ENCODE peak calls at places on chromosomes 6 and 20, in eight cellular contexts. A is ELF-1, F is fibroblast of pulmonary artery, X is HFFc6, G is EL, M is GM19239, K is anterior cingulate cortex, J is dorsolateral prefrontal cortex. S is an unnamed sample.

GRCh38 chr20:24971702-24972101 is 20.8 kb downstream of the APMAP start:
- DNase-seq in A (no peak), F (no peak), X (no peak), G (no peak), M (no peak), K (no peak), J (no peak), S (no peak)

GRCh38 chr6:36469946-36470345 is 27.1 kb downstream of the KCTD20 start:
- DNase-seq in A (no peak), F (no peak), X (no peak), G (no peak), M (no peak), K (no peak), J (no peak), S (no peak)

GRCh38 chr6:90219168-90219985 is 77.3 kb downstream of the BACH2 start:
- DNase-seq in A (peak; percentile 78), F (peak; percentile 74), X (peak; percentile 29), G (peak; percentile 52), M (no peak), K (no peak), J (no peak), S (peak; percentile 43)

GRCh38 chr20:33005132-33005566 is 916 bp upstream of the SUN5 start:
- DNase-seq in A (peak; percentile 55), F (peak; percentile 12), X (no peak), G (no peak), M (peak; percentile 38), K (no peak), J (no peak), S (peak; percentile 45)

GRCh38 chr20:22590662-22591061 is 6.3 kb upstream of the FOXA2 start:
- DNase-seq in A (no peak), F (no peak), X (no peak), G (no peak), M (no peak), K (no peak), J (no peak), S (no peak)

GRCh38 chr20:63533871-63534393 is 3.2 kb downstream of the PTK6 start:
- DNase-seq in A (no peak), F (no peak), X (no peak), G (no peak), M (no peak), K (no peak), J (no peak), S (no peak)

GRCh38 chr6:23180504-23181293 is 611.3 kb downstream of the HDGFL1 start:
- DNase-seq in A (no peak), F (peak; percentile 84), X (peak; percentile 21), G (peak; percentile 57), M (no peak), K (no peak), J (peak; percentile 73), S (peak; percentile 56)

GRCh38 chr6:26299286-26300042 is 65.5 kb upstream of the BTN3A2 start:
- DNase-seq in A (no peak), F (no peak), X (peak; percentile 48), G (peak; percentile 35), M (no peak), K (no peak), J (no peak), S (peak; percentile 51)

GRCh38 chr6:18978330-18979128 is 591.4 kb downstream of the RNF144B start:
- DNase-seq in A (no peak), F (peak; percentile 18), X (no peak), G (no peak), M (no peak), K (no peak), J (no peak), S (peak; percentile 63)

GRCh38 chr6:7115452-7116223 is 7.9 kb downstream of the RREB1 start:
- DNase-seq in A (no peak), F (peak; percentile 16), X (no peak), G (no peak), M (no peak), K (no peak), J (no peak), S (no peak)

GRCh38 chr6:48086187-48086586 is 24.8 kb downstream of the PTCHD4 start:
- DNase-seq in A (no peak), F (no peak), X (no peak), G (no peak), M (no peak), K (no peak), J (no peak), S (no peak)

GRCh38 chr6:29631860-29632731 is 887 bp downstream of the GABBR1 start:
- DNase-seq in A (no peak), F (peak; percentile 68), X (peak; percentile 35), G (peak; percentile 73), M (no peak), K (no peak), J (peak; percentile 56), S (peak; percentile 78)

GRCh38 chr6:162852810-162853577 is 125.2 kb downstream of the PACRG start:
- DNase-seq in A (peak; percentile 62), F (no peak), X (no peak), G (no peak), M (no peak), K (no peak), J (no peak), S (peak; percentile 52)

GRCh38 chr6:219641-220198 is 72.6 kb upstream of the DUSP22 start:
- DNase-seq in A (peak; percentile 20), F (peak; percentile 47), X (no peak), G (peak; percentile 58), M (no peak), K (no peak), J (no peak), S (peak; percentile 48)

GRCh38 chr20:1301031-1301529 is 27.9 kb downstream of the SDCBP2 start:
- DNase-seq in A (peak; percentile 66), F (peak; percentile 69), X (peak; percentile 31), G (peak; percentile 77), M (no peak), K (no peak), J (no peak), S (peak; percentile 43)

GRCh38 chr6:107712523-107713213 is 111.4 kb downstream of the SCML4 start:
- DNase-seq in A (peak; percentile 21), F (peak; percentile 29), X (peak; percentile 11), G (peak; percentile 45), M (no peak), K (no peak), J (no peak), S (no peak)

GRCh38 chr6:138197570-138197969 is 20.7 kb downstream of the PBOV1 start:
- DNase-seq in A (no peak), F (no peak), X (no peak), G (no peak), M (no peak), K (no peak), J (no peak), S (no peak)

GRCh38 chr20:57009355-57009754 is 257.1 kb downstream of the BMP7 start:
- DNase-seq in A (no peak), F (no peak), X (no peak), G (no peak), M (no peak), K (no peak), J (no peak), S (no peak)

GRCh38 chr20:59269396-59270025 is 30.9 kb upstream of the EDN3 start:
- DNase-seq in A (no peak), F (no peak), X (no peak), G (no peak), M (no peak), K (no peak), J (no peak), S (peak; percentile 13)

GRCh38 chr6:79604583-79605037 is 26.5 kb upstream of the SH3BGRL2 start:
- DNase-seq in A (no peak), F (peak; percentile 33), X (no peak), G (peak; percentile 69), M (no peak), K (no peak), J (no peak), S (no peak)

GRCh38 chr20:9467995-9468394 is 46.4 kb upstream of the LAMP5 start:
- DNase-seq in A (peak; percentile 5), F (no peak), X (no peak), G (no peak), M (no peak), K (no peak), J (no peak), S (peak; percentile 59)

GRCh38 chr20:19934792-19935491 is 82.2 kb upstream of the NAA20 start:
- DNase-seq in A (no peak), F (no peak), X (no peak), G (no peak), M (no peak), K (no peak), J (peak; percentile 73), S (no peak)

GRCh38 chr6:4818272-4818938 is 42.2 kb downstream of the CDYL start:
- DNase-seq in A (no peak), F (no peak), X (no peak), G (no peak), M (no peak), K (no peak), J (no peak), S (no peak)

GRCh38 chr6:167058261-167058660 is 59.1 kb downstream of the CEP43 start:
- DNase-seq in A (no peak), F (peak; percentile 87), X (no peak), G (no peak), M (no peak), K (no peak), J (no peak), S (no peak)

GRCh38 chr20:49400904-49401303 is 81.6 kb downstream of the KCNB1 start:
- DNase-seq in A (no peak), F (peak; percentile 41), X (no peak), G (peak; percentile 20), M (no peak), K (no peak), J (no peak), S (no peak)

GRCh38 chr20:32535953-32536823 is 48.9 kb downstream of the NOL4L start:
- DNase-seq in A (peak; percentile 83), F (no peak), X (no peak), G (peak; percentile 15), M (peak; percentile 68), K (no peak), J (no peak), S (peak; percentile 97)

GRCh38 chr6:2433686-2434085 is 188.3 kb upstream of the GMDS start:
- DNase-seq in A (no peak), F (no peak), X (no peak), G (no peak), M (no peak), K (no peak), J (no peak), S (no peak)